ENCODE peak calls at places on chromosomes 11 and 22, in ten cellular contexts. O is CD8-positive, alpha-beta memory T cell; L is kidney epithelial cell; Q is esophagus squamous epithelium; F is breast epithelium; A is BJ; W is sigmoid colon; K is SJSA1; D is colonic mucosa; E is hepatocyte. G is an unnamed sample. For H3K36me3 and H3K27me3, the result is how much of the 10 kb centered on the place peaks cover.

GRCh38 chr11:122131126-122131525 is 15.1 kb upstream of the BLID start:
- DNase-seq in O (no peak), L (no peak), Q (no peak), F (no peak), A (no peak), W (no peak), K (no peak), D (no peak), E (no peak), G (no peak)

GRCh38 chr11:134759855-134760254 is 347.8 kb upstream of the B3GAT1 start:
- DNase-seq in O (no peak), L (no peak), Q (no peak), F (no peak), A (no peak), W (no peak), K (no peak), D (no peak), E (no peak), G (no peak)

GRCh38 chr11:8011981-8012444 is 24.9 kb downstream of the EIF3F start:
- DNase-seq in O (no peak), L (peak), Q (no peak), F (no peak), A (peak), W (no peak), K (peak), D (peak), E (peak), G (peak)

GRCh38 chr11:57978686-57979531 is 44.8 kb upstream of the OR9Q1 start:
- DNase-seq in O (no peak), L (no peak), Q (no peak), F (no peak), A (no peak), W (no peak), K (no peak), D (no peak), E (no peak), G (no peak)

GRCh38 chr22:19614546-19614884 is 90.3 kb upstream of the CLDN5 start:
- DNase-seq in O (no peak), L (no peak), Q (no peak), F (no peak), A (no peak), W (no peak), K (no peak), D (no peak), E (no peak), G (no peak)

GRCh38 chr11:2777871-2778629 is 78.3 kb upstream of the KCNQ1OT1 start:
- DNase-seq in O (no peak), L (no peak), Q (no peak), F (peak), A (no peak), W (peak), K (peak), D (peak), E (no peak), G (no peak)

GRCh38 chr22:27348634-27349033 is 452.9 kb downstream of the MN1 start:
- DNase-seq in O (no peak), L (peak), Q (no peak), F (no peak), A (no peak), W (no peak), K (no peak), D (no peak), E (no peak), G (no peak)

GRCh38 chr22:17366830-17367229 is 2.4 kb upstream of the CECR2 start:
- DNase-seq in O (no peak), L (no peak), Q (no peak), F (no peak), A (no peak), W (peak), K (no peak), D (peak), E (peak), G (peak)

GRCh38 chr11:7604331-7604973 is 68.8 kb downstream of the CYB5R2 start:
- DNase-seq in O (no peak), L (no peak), Q (no peak), F (no peak), A (no peak), W (no peak), K (no peak), D (peak), E (no peak), G (no peak)

GRCh38 chr11:17593466-17594245 is 46.6 kb downstream of the OTOG start:
- DNase-seq in O (no peak), L (no peak), Q (no peak), F (no peak), A (no peak), W (peak), K (peak), D (no peak), E (no peak), G (no peak)

GRCh38 chr11:121933294-121933693 is 182.7 kb downstream of the BLID start:
- DNase-seq in O (no peak), L (no peak), Q (no peak), F (no peak), A (no peak), W (no peak), K (no peak), D (no peak), E (no peak), G (no peak)

GRCh38 chr11:19881185-19881584 is 168.5 kb downstream of the NAV2 start:
- DNase-seq in O (no peak), L (no peak), Q (no peak), F (no peak), A (no peak), W (no peak), K (no peak), D (no peak), E (no peak), G (no peak)

GRCh38 chr11:70490723-70491558 is 92.6 kb downstream of the CTTN start:
- DNase-seq in O (no peak), L (no peak), Q (no peak), F (peak), A (no peak), W (peak), K (no peak), D (no peak), E (no peak), G (no peak)

GRCh38 chr22:25845985-25846745 is 104.2 kb downstream of the MYO18B start:
- DNase-seq in O (no peak), L (no peak), Q (no peak), F (no peak), A (no peak), W (no peak), K (no peak), D (no peak), E (no peak), G (peak)

GRCh38 chr22:46064236-46064965 is 85.9 kb upstream of the PPARA start:
- DNase-seq in O (no peak), L (no peak), Q (no peak), F (peak), A (no peak), W (peak), K (no peak), D (no peak), E (no peak), G (no peak)

GRCh38 chr11:133797542-133797941 is 47.8 kb downstream of the SPATA19 start:
- DNase-seq in O (no peak), L (no peak), Q (no peak), F (no peak), A (no peak), W (no peak), K (no peak), D (no peak), E (no peak), G (no peak)

GRCh38 chr22:27531782-27532530 is 269.6 kb downstream of the MN1 start:
- DNase-seq in O (no peak), L (peak), Q (no peak), F (no peak), A (peak), W (no peak), K (no peak), D (no peak), E (peak), G (no peak)

GRCh38 chr22:31753005-31753633 is 700 bp upstream of the DEPDC5 start:
- DNase-seq in O (no peak), L (no peak), Q (peak), F (no peak), A (no peak), W (peak), K (peak), D (peak), E (peak), G (peak)

GRCh38 chr22:31749636-31750364 is at the start of gene PRR14L:
- DNase-seq in O (peak), L (peak), Q (peak), F (peak), A (peak), W (peak), K (peak), D (peak), E (peak), G (peak)

GRCh38 chr22:31752096-31752847 is 1.5 kb upstream of the DEPDC5 start:
- DNase-seq in O (no peak), L (no peak), Q (no peak), F (no peak), A (no peak), W (no peak), K (no peak), D (no peak), E (no peak), G (no peak)

GRCh38 chr22:31748490-31748889 is 1.4 kb downstream of the PRR14L start:
- DNase-seq in O (no peak), L (no peak), Q (no peak), F (no peak), A (no peak), W (no peak), K (no peak), D (no peak), E (no peak), G (no peak)

GRCh38 chr22:31750365-31751284 is 693 bp upstream of the PRR14L start:
- DNase-seq in O (no peak), L (no peak), Q (no peak), F (no peak), A (no peak), W (no peak), K (no peak), D (peak), E (no peak), G (no peak)
- H3K4me3 ChIP-seq in O (peak), L (no peak), Q (peak), F (peak), A (no peak), W (peak), K (peak), D (peak), E (no peak), G (peak)

DNA sequence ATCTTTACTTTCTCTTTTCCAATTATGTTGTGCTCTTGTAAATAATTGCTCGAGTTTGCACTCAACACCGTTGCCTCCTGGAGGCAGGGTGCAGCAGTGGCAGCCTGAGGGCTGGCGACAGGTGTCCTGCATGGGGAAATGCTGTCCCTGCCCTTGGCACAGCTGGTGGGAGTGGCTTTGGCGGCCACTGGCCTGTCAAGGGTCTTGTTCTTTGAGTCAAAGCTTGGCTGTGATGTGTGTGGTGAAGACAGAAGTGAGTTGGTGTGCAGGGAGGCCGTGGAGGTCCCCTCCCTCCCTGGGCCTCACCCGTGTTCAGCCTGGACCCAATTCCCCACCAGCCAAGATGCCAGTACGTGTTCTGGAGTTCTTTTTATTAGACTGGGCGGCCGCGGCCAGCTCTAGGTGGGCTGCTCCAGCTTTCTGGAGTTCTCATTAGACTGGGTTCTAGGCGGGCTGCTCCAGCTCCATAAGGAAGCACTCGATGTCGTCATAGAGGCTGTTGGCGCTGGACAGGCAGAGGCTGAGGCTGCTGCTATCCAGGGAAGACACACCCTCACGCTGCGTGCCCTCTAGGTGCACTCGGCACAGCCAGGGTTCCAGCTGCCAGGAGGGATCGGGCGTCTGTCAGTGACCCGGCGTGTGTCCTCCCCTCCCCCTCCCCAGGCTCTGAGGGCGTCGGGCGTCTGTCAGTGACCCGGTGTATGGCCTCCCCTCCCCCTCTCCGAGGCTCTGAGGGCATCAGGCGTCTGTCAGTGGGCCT is 3.4 kb downstream of the IRF7 start:
- DNase-seq in O (no peak), L (no peak), Q (no peak), F (no peak), A (no peak), W (no peak), K (no peak), D (peak), E (peak), G (peak)
- H3K36me3 ChIP-seq in O (under half), L (under half), Q (half or more), F (under half), A (under half), W (under half), K (half or more), D (under half), E (under half), G (half or more)

GRCh38 chr11:44859528-44859925 is 91.2 kb downstream of the TP53I11 start:
- DNase-seq in O (no peak), L (no peak), Q (no peak), F (no peak), A (no peak), W (peak), K (no peak), D (no peak), E (no peak), G (no peak)

GRCh38 chr11:44860967-44861828 is 89.5 kb downstream of the TP53I11 start:
- DNase-seq in O (no peak), L (no peak), Q (no peak), F (no peak), A (no peak), W (peak), K (no peak), D (no peak), E (no peak), G (no peak)

GRCh38 chr11:44861829-44862545 is 88.7 kb downstream of the TP53I11 start:
- DNase-seq in O (peak), L (peak), Q (no peak), F (peak), A (peak), W (peak), K (peak), D (peak), E (peak), G (peak)

GRCh38 chr11:44858796-44859527 is 91.7 kb downstream of the TP53I11 start:
- DNase-seq in O (no peak), L (no peak), Q (no peak), F (no peak), A (no peak), W (peak), K (no peak), D (no peak), E (no peak), G (no peak)

GRCh38 chr11:44860346-44860745 is 90.3 kb downstream of the TP53I11 start:
- DNase-seq in O (no peak), L (no peak), Q (no peak), F (no peak), A (no peak), W (peak), K (no peak), D (no peak), E (no peak), G (no peak)
- H3K27me3 ChIP-seq in O (under half), L (under half), Q (under half), F (under half), A (under half), W (under half), K (under half), D (under half), E (under half), G (under half)

GRCh38 chr11:66905631-66906030 is 48.8 kb downstream of the LRFN4 start:
- DNase-seq in O (no peak), L (no peak), Q (no peak), F (no peak), A (no peak), W (no peak), K (no peak), D (no peak), E (no peak), G (no peak)
- H3K4me3 ChIP-seq in O (no peak), L (no peak), Q (peak), F (no peak), A (no peak), W (no peak), K (no peak), D (no peak), E (no peak), G (no peak)

GRCh38 chr11:65630215-65630614 is 7.7 kb upstream of the SIPA1 start:
- DNase-seq in O (no peak), L (no peak), Q (no peak), F (no peak), A (no peak), W (no peak), K (no peak), D (no peak), E (no peak), G (no peak)

GRCh38 chr11:65624931-65625627 is 9.5 kb downstream of the PCNX3 start:
- DNase-seq in O (no peak), L (no peak), Q (no peak), F (no peak), A (no peak), W (no peak), K (no peak), D (no peak), E (no peak), G (no peak)

GRCh38 chr11:65625628-65626342 is 10.2 kb downstream of the PCNX3 start:
- DNase-seq in O (peak), L (no peak), Q (no peak), F (no peak), A (no peak), W (no peak), K (no peak), D (peak), E (peak), G (no peak)

GRCh38 chr11:65629579-65629978 is 8.3 kb upstream of the SIPA1 start:
- DNase-seq in O (no peak), L (no peak), Q (no peak), F (no peak), A (no peak), W (no peak), K (no peak), D (no peak), E (no peak), G (no peak)

GRCh38 chr11:65627202-65627601 is 10.7 kb upstream of the SIPA1 start:
- DNase-seq in O (no peak), L (no peak), Q (no peak), F (no peak), A (no peak), W (no peak), K (no peak), D (no peak), E (no peak), G (no peak)
- H3K36me3 ChIP-seq in O (half or more), L (under half), Q (half or more), F (under half), A (half or more), W (under half), K (half or more), D (under half), E (under half), G (half or more)

GRCh38 chr11:129528296-129528695 is 152.6 kb downstream of the BARX2 start:
- DNase-seq in O (no peak), L (no peak), Q (no peak), F (no peak), A (no peak), W (no peak), K (no peak), D (no peak), E (no peak), G (no peak)
- H3K27me3 ChIP-seq in O (under half), L (under half), Q (under half), F (under half), A (under half), W (under half), K (under half), D (under half), E (under half), G (under half)

DNA sequence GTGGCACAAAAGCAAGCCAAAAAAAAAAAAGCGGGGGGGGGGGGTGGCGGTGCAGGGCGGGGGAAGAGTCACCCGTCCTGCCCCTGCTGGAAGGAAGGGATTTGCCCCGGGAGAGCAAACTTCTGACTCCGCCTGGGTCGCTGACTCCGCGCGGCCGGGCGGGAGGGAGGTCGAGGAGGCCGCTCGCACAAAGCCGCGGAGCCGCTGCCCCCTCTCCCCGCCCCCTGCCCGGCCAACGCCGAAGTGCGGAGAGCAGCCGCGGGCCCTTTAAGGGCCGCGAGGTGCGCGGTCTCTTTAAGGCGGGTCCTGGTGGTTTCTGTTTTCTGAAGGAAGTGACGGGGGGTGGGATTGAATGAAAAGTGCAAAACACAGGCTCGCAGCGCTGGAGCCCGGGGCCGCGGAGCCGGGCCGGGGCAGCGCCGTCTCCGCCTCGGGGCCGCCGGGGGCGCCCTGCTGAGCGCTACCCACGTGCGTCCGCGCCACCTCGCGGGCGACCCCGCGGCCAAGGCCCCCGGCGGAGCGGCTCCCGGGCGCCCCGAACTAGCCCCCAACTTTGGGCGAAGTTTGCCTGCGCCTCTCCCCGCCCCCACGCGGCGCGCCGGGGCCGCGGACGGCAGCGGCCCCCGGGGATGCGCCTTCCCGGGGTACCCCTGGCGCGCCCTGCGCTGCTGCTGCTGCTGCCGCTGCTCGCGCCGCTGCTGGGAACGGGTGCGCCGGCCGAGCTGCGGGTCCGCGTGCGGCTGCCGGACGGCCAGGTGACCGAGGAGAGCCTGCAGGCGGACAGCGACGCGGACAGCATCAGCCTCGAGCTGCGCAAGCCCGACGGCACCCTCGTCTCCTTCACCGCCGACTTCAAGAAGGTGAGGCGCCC is at the start of gene OAF:
- DNase-seq in O (peak), L (peak), Q (no peak), F (no peak), A (no peak), W (peak), K (peak), D (peak), E (peak), G (peak)
- H3K4me3 ChIP-seq in O (peak), L (peak), Q (peak), F (peak), A (peak), W (peak), K (peak), D (peak), E (peak), G (peak)

GRCh38 chr11:129866328-129866727 is 29.1 kb downstream of the NFRKB start:
- DNase-seq in O (no peak), L (no peak), Q (no peak), F (no peak), A (no peak), W (no peak), K (no peak), D (no peak), E (peak), G (no peak)

DNA sequence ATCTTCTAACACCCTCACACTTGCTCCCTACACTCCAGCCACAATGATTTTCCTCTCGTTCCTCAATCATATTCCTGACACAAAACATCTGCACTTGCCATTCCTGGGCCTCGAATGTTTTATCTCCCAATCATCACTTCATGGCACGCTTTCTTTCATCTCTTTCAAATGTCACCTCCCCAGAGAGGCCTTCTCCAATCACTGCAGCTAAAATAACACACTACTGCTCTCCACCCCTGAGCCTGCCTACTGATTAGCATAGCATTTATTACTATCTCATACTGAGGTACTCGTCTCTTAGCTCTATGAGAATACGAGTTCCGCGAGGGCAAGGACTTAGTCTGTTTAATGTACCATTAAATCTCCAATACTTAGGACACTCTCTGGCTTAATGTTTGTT is 23.5 kb downstream of the NFRKB start:
- DNase-seq in O (no peak), L (no peak), Q (no peak), F (no peak), A (no peak), W (no peak), K (no peak), D (no peak), E (no peak), G (no peak)
- H3K36me3 ChIP-seq in O (half or more), L (under half), Q (half or more), F (under half), A (under half), W (under half), K (half or more), D (under half), E (under half), G (half or more)